ENCODE peak calls at places on chromosomes 6 and 20, in four cellular contexts. F, Q, G and Y are unnamed samples.
A peak's percentile ranks its signal among the peaks of the same experiment; 100 is the strongest.

GRCh38 chr6:98641929-98642328 is 192.4 kb upstream of the POU3F2 start:
- DNase-seq in F (no peak), Q (no peak), G (no peak), Y (no peak)

GRCh38 chr6:78513856-78514255 is 353.5 kb upstream of the IRAK1BP1 start:
- DNase-seq in Q (no peak), F (no peak), G (no peak), Y (peak; percentile 3)

GRCh38 chr6:13297391-13297790 is 30.9 kb downstream of the TBC1D7 start:
- DNase-seq in Q (no peak), G (no peak), F (no peak), Y (no peak)

GRCh38 chr6:140462495-140463311 is 1088.3 kb upstream of the CITED2 start:
- DNase-seq in Q (peak; percentile 53), G (no peak), F (no peak), Y (no peak)

GRCh38 chr6:3844097-3844463 is 5.1 kb upstream of the FAM50B start:
- DNase-seq in F (no peak), Q (peak; percentile 82), G (no peak), Y (no peak)

GRCh38 chr6:70705772-70706171 is 38.1 kb downstream of the SMAP1 start:
- DNase-seq in Q (no peak), F (no peak), G (no peak), Y (no peak)

GRCh38 chr6:22653980-22654610 is 84.7 kb downstream of the HDGFL1 start:
- DNase-seq in F (no peak), G (no peak), Q (no peak), Y (no peak)

GRCh38 chr6:43868467-43868866 is 98.5 kb downstream of the VEGFA start:
- DNase-seq in F (no peak), G (no peak), Q (no peak), Y (no peak)

GRCh38 chr20:47502801-47503239 is 1.1 kb downstream of the NCOA3 start:
- DNase-seq in Q (peak; percentile 62), F (peak; percentile 52), G (no peak), Y (peak; percentile 28)

DNA sequence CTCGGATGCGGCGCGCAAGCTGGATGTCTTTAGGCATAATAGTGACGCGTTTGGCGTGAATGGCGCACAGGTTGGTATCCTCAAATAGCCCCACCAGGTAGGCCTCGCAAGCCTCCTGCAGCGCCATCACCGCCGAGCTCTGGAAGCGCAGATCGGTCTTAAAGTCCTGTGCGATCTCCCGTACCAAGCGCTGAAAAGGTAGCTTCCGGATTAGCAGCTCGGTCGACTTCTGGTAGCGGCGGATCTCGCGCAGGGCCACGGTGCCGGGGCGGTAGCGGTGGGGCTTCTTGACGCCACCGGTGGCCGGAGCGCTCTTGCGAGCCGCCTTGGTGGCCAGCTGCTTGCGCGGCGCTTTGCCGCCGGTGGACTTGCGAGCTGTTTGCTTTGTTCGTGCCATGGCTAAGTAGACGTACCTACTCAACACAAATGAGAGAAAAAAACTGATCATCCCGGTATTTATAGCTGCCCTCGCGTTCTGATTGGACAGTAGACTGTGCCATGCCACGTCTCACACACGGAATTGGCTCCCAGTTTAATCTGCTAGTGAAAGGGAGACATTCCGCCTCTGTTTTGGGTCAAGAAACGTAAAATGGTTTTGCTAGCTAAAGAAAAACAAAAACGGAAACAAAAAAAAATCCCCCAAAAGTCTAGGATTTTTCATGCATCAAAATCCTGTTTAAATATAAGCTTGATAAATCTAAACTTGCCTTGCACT is 40.1 kb downstream of the OR2B2 start:
- DNase-seq in Q (peak; percentile 97), G (peak; percentile 30), F (peak; percentile 90), Y (peak; percentile 98)
- TF ChIP-seq POLR2A in Q (peak; percentile 99), G (peak; percentile 34), F (peak; percentile 81), Y (peak; percentile 99)

GRCh38 chr6:26743157-26743821 is 83.7 kb upstream of the ZNF322 start:
- DNase-seq in F (peak; percentile 83), Q (peak; percentile 78), G (no peak), Y (no peak)

GRCh38 chr6:26739811-26740210 is 80.3 kb upstream of the ZNF322 start:
- DNase-seq in F (no peak), G (no peak), Q (no peak), Y (no peak)

GRCh38 chr6:26743941-26744699 is 84.6 kb upstream of the ZNF322 start:
- DNase-seq in F (peak; percentile 21), Q (no peak), G (no peak), Y (no peak)
- TF ChIP-seq POLR2A in F (no peak), Q (no peak), G (no peak), Y (no peak)

GRCh38 chr20:4061989-4062388 is 46.6 kb upstream of the RNF24 start:
- DNase-seq in Q (no peak), G (no peak), F (no peak), Y (no peak)
- TF ChIP-seq POLR2A in Q (no peak), G (no peak), F (no peak), Y (no peak)

DNA sequence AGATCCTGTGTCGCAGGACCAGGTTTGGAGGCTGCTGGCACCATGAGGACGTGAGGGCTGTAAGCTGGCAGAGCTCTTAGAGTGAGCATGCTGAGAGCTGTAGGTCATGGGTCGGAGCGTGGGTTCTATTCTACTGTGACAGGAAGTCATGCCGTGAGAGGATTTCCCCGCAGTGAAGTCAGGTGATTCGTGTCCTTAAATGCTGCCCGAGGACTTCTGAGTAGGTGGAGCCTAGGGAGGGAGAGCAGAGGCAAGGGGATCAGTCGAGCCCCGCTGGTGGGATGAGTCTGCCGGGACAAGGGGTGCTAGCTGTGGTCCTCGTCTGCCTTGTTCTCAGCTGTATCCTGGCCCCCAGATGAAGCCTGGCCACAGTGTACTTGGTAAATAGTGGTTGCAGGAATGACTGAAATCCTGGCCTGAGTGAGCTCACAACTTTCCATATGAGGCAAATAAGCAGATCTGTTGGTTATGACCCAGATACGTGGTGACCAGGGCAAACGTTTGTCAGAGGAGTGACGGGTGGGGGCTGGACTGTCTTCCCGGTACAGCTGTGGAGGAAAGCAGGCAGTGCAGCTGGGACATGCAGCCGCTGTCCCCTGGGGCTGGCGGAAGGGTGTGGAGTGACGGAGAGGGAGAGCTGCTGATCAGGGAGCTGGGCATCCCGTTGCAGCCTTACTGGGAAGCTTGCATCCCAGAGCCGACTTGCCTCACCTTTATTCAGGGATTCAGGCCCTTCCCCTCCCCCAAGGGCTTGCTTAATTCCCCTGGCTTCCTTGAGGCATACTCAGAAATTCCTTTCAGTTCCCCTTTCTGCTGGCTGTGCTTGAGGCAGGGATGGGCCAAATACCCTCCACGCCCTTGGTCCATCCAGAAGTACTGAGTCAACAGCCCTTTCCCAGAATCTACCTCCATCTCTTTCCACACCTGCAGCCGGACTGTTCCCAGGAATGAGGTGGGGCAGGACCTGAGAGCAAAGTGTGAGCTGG is 250.9 kb upstream of the RREB1 start:
- DNase-seq in G (no peak), F (peak; percentile 33), Q (peak; percentile 37), Y (no peak)
- TF ChIP-seq POLR2A in G (no peak), F (no peak), Q (no peak), Y (no peak)

GRCh38 chr6:52426667-52427066 is 6.5 kb downstream of the EFHC1 start:
- DNase-seq in F (no peak), Q (peak; percentile 15), G (no peak), Y (no peak)
- TF ChIP-seq POLR2A in F (no peak), Q (no peak), G (no peak), Y (no peak)